ENCODE peak calls at places on chromosomes 2 and 18, in six cellular contexts. A is lung; G is IMR-90; N is lower leg skin; L is endodermal cell; R is naive thymus-derived CD4-positive, alpha-beta T cell. S is an unnamed sample.

GRCh38 chr2:119852214-119852613 is 92.5 kb downstream of the PTPN4 start:
- DNase-seq in A (no peak), G (no peak), N (no peak), L (no peak), R (no peak), S (no peak)

GRCh38 chr2:55423303-55423702 is 3.6 kb upstream of the CCDC88A start:
- DNase-seq in A (no peak), G (no peak), N (no peak), L (no peak), R (no peak), S (no peak)

GRCh38 chr2:165369131-165369935 is 100.2 kb upstream of the CSRNP3 start:
- DNase-seq in A (no peak), G (no peak), N (peak; percentile 62), L (peak; percentile 69), R (no peak), S (no peak)

GRCh38 chr18:50424877-50425690 is 50.2 kb downstream of the SKA1 start:
- DNase-seq in A (peak; percentile 31), G (peak; percentile 50), N (no peak), L (no peak), R (no peak), S (no peak)

GRCh38 chr2:153622285-153622684 is 143.7 kb upstream of the RPRM start:
- DNase-seq in A (no peak), G (no peak), N (no peak), L (no peak), R (no peak), S (no peak)

GRCh38 chr2:46329340-46329739 is 32.1 kb downstream of the EPAS1 start:
- DNase-seq in A (no peak), G (no peak), N (no peak), L (no peak), R (no peak), S (no peak)

GRCh38 chr2:32450851-32451250 is 94.0 kb downstream of the BIRC6 start:
- DNase-seq in A (no peak), G (peak; percentile 16), N (no peak), L (no peak), R (no peak), S (no peak)

GRCh38 chr2:13758412-13758811 is 874.1 kb upstream of the LRATD1 start:
- DNase-seq in A (no peak), G (no peak), N (no peak), L (no peak), R (no peak), S (no peak)

GRCh38 chr18:23099621-23100020 is 35.7 kb upstream of the CABLES1 start:
- DNase-seq in A (peak; percentile 84), G (no peak), N (no peak), L (no peak), R (no peak), S (no peak)

GRCh38 chr2:224958873-224959272 is 83.4 kb downstream of the DOCK10 start:
- DNase-seq in A (no peak), G (no peak), N (no peak), L (no peak), R (no peak), S (no peak)

GRCh38 chr2:172102159-172102857 is 392 bp downstream of the DLX2 start:
- DNase-seq in A (no peak), G (peak; percentile 61), N (no peak), L (peak; percentile 86), R (peak; percentile 40), S (no peak)

DNA sequence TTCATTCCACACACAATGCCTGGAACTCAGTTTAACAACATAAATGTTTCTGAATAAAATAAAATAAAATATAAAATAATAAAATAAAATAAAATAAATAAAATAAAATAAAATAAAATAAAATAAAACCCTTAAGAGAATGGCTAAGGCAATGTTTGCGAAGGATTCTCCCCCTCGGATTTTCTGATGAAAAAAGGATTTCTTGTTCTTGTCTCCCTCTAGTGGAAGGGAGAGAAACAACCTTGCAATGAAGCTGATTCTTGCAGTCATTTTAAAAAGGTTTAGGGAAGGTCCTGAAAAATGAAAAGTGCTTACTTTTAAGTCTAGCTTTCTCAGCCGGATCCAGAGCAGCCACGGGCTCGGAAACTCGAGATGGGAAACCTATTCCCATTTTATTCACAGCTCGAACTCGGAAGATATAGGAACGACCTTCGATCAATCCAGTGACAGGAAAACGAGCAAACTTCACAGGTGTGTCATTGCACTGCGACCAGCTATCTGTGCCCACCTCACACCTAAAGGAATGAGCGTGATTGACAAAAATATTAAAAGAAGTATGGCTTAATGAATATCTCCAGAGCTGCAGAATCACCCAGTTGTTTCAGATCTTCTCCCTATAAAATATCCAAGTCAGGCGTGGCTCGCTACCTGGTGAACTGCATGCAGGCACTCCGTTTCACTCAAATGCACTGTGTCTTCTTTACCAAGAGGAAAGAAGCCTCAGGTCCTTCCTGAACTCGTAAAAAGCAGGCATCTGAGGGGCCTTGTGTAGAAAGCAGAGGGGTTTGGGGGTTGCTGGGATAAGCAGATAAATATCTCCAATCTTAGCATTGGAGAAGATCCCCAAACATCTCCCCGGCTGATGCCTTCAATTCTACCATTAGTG is 68.1 kb downstream of the MYOM1 start:
- DNase-seq in A (no peak), G (peak; percentile 52), N (no peak), L (no peak), R (peak; percentile 19), S (no peak)
- H3K4me3 ChIP-seq in A (no peak overlapping the region), G (no peak overlapping the region), N (no peak overlapping the region), L (no peak overlapping the region), R (no peak overlapping the region), S (no peak overlapping the region)

DNA sequence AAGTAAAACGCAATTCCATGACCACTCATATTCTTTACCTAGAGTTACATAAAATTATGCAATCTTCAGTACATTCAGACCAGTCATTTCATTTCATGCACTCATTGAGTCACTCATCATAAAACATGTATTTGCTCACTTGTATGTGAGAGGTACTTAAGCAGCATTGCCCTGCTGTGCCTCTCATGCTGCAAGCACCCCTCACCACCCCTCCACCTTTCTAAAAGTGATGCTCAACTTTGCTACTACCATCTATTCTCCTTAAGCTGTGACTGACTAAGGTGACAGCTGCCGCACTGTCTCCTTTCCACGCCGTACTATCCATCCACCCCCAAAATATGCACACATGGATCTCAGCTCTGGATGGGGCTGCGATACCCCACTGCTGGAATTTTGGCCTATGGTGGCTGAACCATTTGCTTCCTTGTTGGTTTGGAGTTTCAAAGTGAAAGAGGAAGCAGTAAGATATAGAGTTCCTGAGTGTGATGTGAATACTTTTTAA is 7.2 kb downstream of the ARHGAP25 start:
- DNase-seq in A (no peak), G (peak; percentile 30), N (no peak), L (no peak), R (no peak), S (no peak)
- H3K4me3 ChIP-seq in A (no peak overlapping the region), G (no peak overlapping the region), N (no peak overlapping the region), L (no peak overlapping the region), R (peak overlapping the region; percentile 22), S (no peak overlapping the region)

GRCh38 chr2:64639691-64640090 is 14.0 kb downstream of the SERTAD2 start:
- DNase-seq in A (no peak), G (no peak), N (no peak), L (no peak), R (no peak), S (no peak)

GRCh38 chr2:64641585-64641984 is 12.1 kb downstream of the SERTAD2 start:
- DNase-seq in A (no peak), G (no peak), N (no peak), L (no peak), R (no peak), S (no peak)

GRCh38 chr2:64638502-64639120 is 15.1 kb downstream of the SERTAD2 start:
- DNase-seq in A (no peak), G (no peak), N (no peak), L (no peak), R (no peak), S (no peak)

GRCh38 chr2:64637931-64638330 is 15.8 kb downstream of the SERTAD2 start:
- DNase-seq in A (no peak), G (peak; percentile 31), N (no peak), L (no peak), R (no peak), S (no peak)

GRCh38 chr2:64640153-64641044 is 13.3 kb downstream of the SERTAD2 start:
- DNase-seq in A (no peak), G (peak; percentile 53), N (no peak), L (no peak), R (no peak), S (no peak)
- H3K4me3 ChIP-seq in A (no peak overlapping the region), G (no peak overlapping the region), N (no peak overlapping the region), L (peak overlapping the region; percentile 9), R (no peak overlapping the region), S (no peak overlapping the region)

DNA sequence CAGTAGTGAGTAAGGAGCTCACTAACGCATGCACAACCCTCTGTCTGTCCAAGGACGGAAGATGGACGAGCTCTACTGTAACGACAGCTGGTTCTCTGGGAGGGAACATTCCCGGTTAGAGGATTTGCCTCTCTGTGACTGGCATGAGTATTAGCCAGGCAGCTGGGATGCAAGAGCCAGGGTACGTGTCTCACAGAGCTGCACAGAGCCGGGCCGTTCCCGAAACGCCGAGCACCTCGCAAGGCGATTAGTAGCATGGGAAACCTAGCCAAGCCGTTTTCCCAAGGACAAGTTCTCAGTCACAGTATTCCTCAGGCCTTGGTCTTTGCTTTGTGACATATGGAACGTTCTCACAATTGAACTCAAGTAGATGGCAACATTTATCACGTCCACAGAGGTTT is 94.7 kb downstream of the MTCL1 start:
- DNase-seq in A (no peak), G (peak; percentile 89), N (no peak), L (peak; percentile 81), R (no peak), S (no peak)
- H3K4me3 ChIP-seq in A (no peak overlapping the region), G (peak overlapping the region; percentile 1), N (no peak overlapping the region), L (no peak overlapping the region), R (no peak overlapping the region), S (no peak overlapping the region)

DNA sequence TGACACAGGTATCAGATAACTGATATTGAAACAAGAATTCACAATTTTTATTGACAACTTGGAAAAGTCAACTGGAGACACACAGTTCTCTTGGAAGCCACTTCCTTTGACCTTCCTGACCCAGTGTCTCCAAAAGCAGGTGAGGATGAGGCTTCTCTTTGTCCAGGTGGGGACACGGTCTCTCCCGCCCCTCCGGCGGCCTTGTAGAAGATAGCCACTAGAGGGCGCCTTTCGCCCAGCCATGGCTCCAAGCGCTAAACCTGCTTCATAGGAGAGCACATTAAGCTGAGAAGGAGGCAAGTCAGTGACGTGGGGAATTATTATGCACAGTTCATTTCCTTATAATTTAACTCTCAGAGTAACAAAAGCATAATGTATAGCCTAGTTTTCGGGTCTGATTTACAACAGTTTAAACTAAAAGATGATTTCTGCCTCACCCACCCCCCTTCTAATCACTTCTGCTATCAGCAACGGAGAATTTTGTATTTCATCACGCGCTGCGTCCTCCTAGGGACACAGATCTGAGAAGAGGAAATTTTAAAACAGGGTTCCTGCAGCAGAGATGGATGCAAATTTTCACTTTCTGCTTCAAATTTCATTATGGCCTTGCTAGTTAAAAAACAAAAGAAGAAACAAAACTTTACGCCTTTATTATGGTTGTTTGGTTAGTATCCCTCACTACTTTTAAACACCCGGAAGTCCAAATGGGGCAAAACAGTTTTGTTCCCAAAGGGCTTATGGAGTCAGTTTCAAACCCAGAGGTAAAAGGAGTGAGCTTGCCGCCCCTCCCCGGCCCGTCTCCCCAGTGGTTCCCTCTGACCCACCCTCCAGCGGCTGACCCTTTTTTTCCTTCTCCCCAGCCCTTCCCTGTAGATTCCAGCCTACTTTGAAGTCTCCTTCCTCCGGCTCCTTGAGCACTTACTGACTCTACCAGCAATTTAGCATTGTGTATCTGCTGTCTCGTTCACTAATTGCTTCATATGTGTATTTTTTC is 208.9 kb downstream of the ICOS start:
- DNase-seq in A (peak; percentile 80), G (peak; percentile 63), N (peak; percentile 55), L (peak; percentile 94), R (peak; percentile 76), S (no peak)
- H3K4me3 ChIP-seq in A (peak overlapping the region; percentile 2), G (peak overlapping the region; percentile 14), N (no peak overlapping the region), L (no peak overlapping the region), R (peak overlapping the region; percentile 61), S (peak overlapping the region; percentile 28)

S was measured in BJ.